ENCODE peak calls at places on chromosomes 4 and X, in ten cellular contexts. Z, F, L, R, E, I, A, T, N and M are unnamed samples.

GRCh38 chr4:106695846-106696245 is 327.3 kb upstream of the GIMD1 start:
- DNase-seq in Z (no peak), F (no peak), L (no peak), R (no peak), E (no peak), I (no peak), A (no peak), T (peak; percentile 58), N (no peak), M (no peak)

GRCh38 chr4:87211249-87211952 is 9.0 kb downstream of the KLHL8 start:
- DNase-seq in Z (no peak), F (no peak), L (no peak), R (no peak), E (no peak), I (no peak), A (no peak), T (no peak), N (no peak), M (peak; percentile 20)

GRCh38 chr4:122224348-122224747 is 72.2 kb downstream of the BLTP1 start:
- DNase-seq in Z (peak; percentile 3), F (no peak), L (no peak), R (no peak), E (peak; percentile 12), I (peak; percentile 13), A (no peak), T (peak; percentile 34), N (peak; percentile 13), M (peak; percentile 21)

GRCh38 chr4:147830987-147831386 is 99.1 kb downstream of the ARHGAP10 start:
- DNase-seq in Z (peak; percentile 89), F (no peak), L (no peak), R (no peak), E (peak; percentile 39), I (peak; percentile 83), A (no peak), T (peak; percentile 86), N (no peak), M (peak; percentile 48)

GRCh38 chrX:132740316-132741123 is 217.9 kb downstream of the HS6ST2 start:
- DNase-seq in Z (no peak), F (no peak), L (no peak), R (no peak), E (no peak), I (peak; percentile 0), A (no peak), T (no peak), N (no peak), M (no peak)

GRCh38 chrX:125103693-125104092 is 216.0 kb upstream of the TEX13C start:
- DNase-seq in Z (no peak), F (no peak), L (peak; percentile 54), R (no peak), E (no peak), I (no peak), A (no peak), T (no peak), N (no peak), M (no peak)

GRCh38 chrX:108186811-108187210 is 95.2 kb downstream of the ATG4A start:
- DNase-seq in Z (peak; percentile 89), F (peak; percentile 46), L (no peak), R (no peak), E (no peak), I (peak; percentile 94), A (no peak), T (peak; percentile 84), N (no peak), M (peak; percentile 89)

GRCh38 chrX:9747644-9748043 is 18.0 kb downstream of the GPR143 start:
- DNase-seq in Z (no peak), F (no peak), L (no peak), R (no peak), E (no peak), I (no peak), A (no peak), T (no peak), N (no peak), M (no peak)

GRCh38 chrX:119948381-119948780 is 4.8 kb upstream of the NKAP start:
- DNase-seq in Z (no peak), F (no peak), L (no peak), R (no peak), E (no peak), I (no peak), A (no peak), T (no peak), N (no peak), M (no peak)

GRCh38 chrX:63503541-63503940 is 152.4 kb upstream of the SPIN4 start:
- DNase-seq in Z (no peak), F (no peak), L (no peak), R (no peak), E (no peak), I (peak; percentile 20), A (no peak), T (peak; percentile 18), N (no peak), M (peak; percentile 19)

GRCh38 chr4:184748251-184748652 is 14.4 kb upstream of the CENPU start:
- DNase-seq in Z (peak; percentile 88), F (no peak), L (peak; percentile 71), R (no peak), E (no peak), I (no peak), A (peak; percentile 33), T (no peak), N (peak; percentile 52), M (no peak)

GRCh38 chr4:184744251-184744650 is 10.4 kb upstream of the CENPU start:
- DNase-seq in Z (no peak), F (no peak), L (no peak), R (no peak), E (no peak), I (no peak), A (no peak), T (no peak), N (no peak), M (no peak)

GRCh38 chr4:184745747-184746531 is 12.0 kb upstream of the CENPU start:
- DNase-seq in Z (peak; percentile 74), F (peak; percentile 29), L (no peak), R (no peak), E (peak; percentile 85), I (peak; percentile 85), A (peak; percentile 75), T (peak; percentile 90), N (peak; percentile 89), M (peak; percentile 80)

GRCh38 chr4:184747034-184747830 is 13.3 kb upstream of the CENPU start:
- DNase-seq in Z (peak; percentile 52), F (no peak), L (no peak), R (no peak), E (peak; percentile 56), I (no peak), A (peak; percentile 85), T (no peak), N (peak; percentile 79), M (no peak)

DNA sequence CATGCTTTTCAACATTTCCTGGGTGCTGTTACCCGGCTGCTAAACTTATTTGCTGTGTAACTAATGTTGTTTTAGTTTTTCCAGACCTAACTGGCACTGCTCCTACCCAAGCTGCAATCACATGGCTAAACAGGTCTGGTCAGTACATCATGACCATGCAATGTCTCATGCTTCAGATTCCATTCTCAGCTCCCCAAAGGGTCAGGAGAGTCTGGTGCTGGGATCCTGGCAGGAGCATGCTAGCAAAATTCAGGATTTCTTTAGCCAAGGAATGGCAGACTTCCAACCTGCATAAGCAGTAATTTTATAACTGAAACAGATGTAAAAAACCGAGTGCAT is 12.6 kb upstream of the CENPU start:
- DNase-seq in Z (peak; percentile 84), F (no peak), L (no peak), R (no peak), E (no peak), I (peak; percentile 91), A (peak; percentile 78), T (peak; percentile 80), N (peak; percentile 41), M (peak; percentile 71)
- H3K4me3 ChIP-seq in Z (no peak overlapping the region), F (no peak overlapping the region), L (no peak overlapping the region), R (no peak overlapping the region), E (no peak overlapping the region), I (no peak overlapping the region), A (no peak overlapping the region), T (no peak overlapping the region), N (no peak overlapping the region), M (no peak overlapping the region)

GRCh38 chr4:102608190-102608589 is 107.0 kb downstream of the NFKB1 start:
- DNase-seq in Z (peak; percentile 77), F (no peak), L (no peak), R (no peak), E (no peak), I (peak; percentile 44), A (no peak), T (peak; percentile 32), N (no peak), M (no peak)
- TF ChIP-seq CTCF in Z (no peak), F (no peak), L (no peak), R (no peak), E (no peak), I (no peak), A (no peak), T (no peak), N (no peak), M (no peak)

GRCh38 chr4:6681191-6681590 is 12.5 kb upstream of the S100P start:
- DNase-seq in Z (no peak), F (no peak), L (no peak), R (no peak), E (no peak), I (no peak), A (no peak), T (no peak), N (no peak), M (no peak)
- H3K4me3 ChIP-seq in Z (no peak overlapping the region), F (no peak overlapping the region), L (no peak overlapping the region), R (no peak overlapping the region), E (no peak overlapping the region), I (no peak overlapping the region), A (no peak overlapping the region), T (no peak overlapping the region), N (no peak overlapping the region), M (no peak overlapping the region)

GRCh38 chr4:37893164-37893563 is 2.3 kb downstream of the TBC1D1 start:
- DNase-seq in Z (no peak), F (no peak), L (no peak), R (no peak), E (no peak), I (no peak), A (no peak), T (no peak), N (no peak), M (no peak)

GRCh38 chr4:37890501-37891220 is at the start of gene TBC1D1:
- DNase-seq in Z (no peak), F (no peak), L (peak; percentile 90), R (no peak), E (peak; percentile 54), I (no peak), A (peak; percentile 73), T (peak; percentile 44), N (peak; percentile 75), M (no peak)

GRCh38 chr4:37889849-37890500 is 909 bp upstream of the TBC1D1 start:
- DNase-seq in Z (no peak), F (no peak), L (no peak), R (no peak), E (no peak), I (peak; percentile 7), A (no peak), T (peak; percentile 36), N (peak; percentile 19), M (no peak)

GRCh38 chr4:37892641-37893040 is 1.8 kb downstream of the TBC1D1 start:
- DNase-seq in Z (no peak), F (no peak), L (no peak), R (no peak), E (no peak), I (no peak), A (no peak), T (no peak), N (no peak), M (no peak)

GRCh38 chr4:37891221-37892159 is 606 bp downstream of the TBC1D1 start:
- DNase-seq in Z (no peak), F (no peak), L (no peak), R (no peak), E (peak; percentile 42), I (peak; percentile 13), A (peak; percentile 25), T (peak; percentile 37), N (peak; percentile 33), M (no peak)
- TF ChIP-seq CTCF in Z (no peak), F (no peak), L (no peak), R (no peak), E (peak; percentile 23), I (no peak), A (no peak), T (no peak), N (no peak), M (no peak)